ENCODE peak calls at places on chromosomes 16 and 17, in five cellular contexts. One of them, this sample, is unnamed.
A peak's percentile ranks its signal among the peaks of the same experiment; 100 is the strongest.

GRCh38 chr17:19812407-19812806 is 55.3 kb downstream of the ULK2 start:
- DNase-seq in IMR-90: peak; percentile 10
- DNase-seq in nephron progenitor cell: no peak
- DNase-seq in fibroblast of pulmonary artery: peak; percentile 21
- DNase-seq in CD8-positive, alpha-beta T cell: no peak
- DNase-seq in this sample: peak; percentile 29

GRCh38 chr16:72560617-72561016 is 388.7 kb upstream of the PMFBP1 start:
- DNase-seq in IMR-90: no peak
- DNase-seq in nephron progenitor cell: no peak
- DNase-seq in fibroblast of pulmonary artery: peak; percentile 42
- DNase-seq in CD8-positive, alpha-beta T cell: no peak
- DNase-seq in this sample: no peak

GRCh38 chr16:13935408-13935807 is 15.5 kb downstream of the ERCC4 start:
- DNase-seq in IMR-90: no peak
- DNase-seq in nephron progenitor cell: peak; percentile 51
- DNase-seq in fibroblast of pulmonary artery: no peak
- DNase-seq in CD8-positive, alpha-beta T cell: no peak
- DNase-seq in this sample: no peak

GRCh38 chr17:70535986-70536385 is 366.7 kb downstream of the KCNJ2 start:
- DNase-seq in IMR-90: no peak
- DNase-seq in nephron progenitor cell: no peak
- DNase-seq in fibroblast of pulmonary artery: no peak
- DNase-seq in CD8-positive, alpha-beta T cell: no peak
- DNase-seq in this sample: no peak

GRCh38 chr17:77128895-77129567 is 11.7 kb upstream of the SEC14L1 start:
- DNase-seq in IMR-90: no peak
- DNase-seq in nephron progenitor cell: no peak
- DNase-seq in fibroblast of pulmonary artery: peak; percentile 76
- DNase-seq in CD8-positive, alpha-beta T cell: no peak
- DNase-seq in this sample: no peak

GRCh38 chr17:73999246-73999645 is 204.2 kb upstream of the RPL38 start:
- DNase-seq in IMR-90: no peak
- DNase-seq in nephron progenitor cell: no peak
- DNase-seq in fibroblast of pulmonary artery: no peak
- DNase-seq in CD8-positive, alpha-beta T cell: no peak
- DNase-seq in this sample: no peak

GRCh38 chr16:3591991-3592390 is 14.8 kb upstream of the NLRC3 start:
- DNase-seq in IMR-90: no peak
- DNase-seq in nephron progenitor cell: no peak
- DNase-seq in fibroblast of pulmonary artery: no peak
- DNase-seq in CD8-positive, alpha-beta T cell: no peak
- DNase-seq in this sample: no peak

GRCh38 chr16:12084436-12084835 is 107.9 kb downstream of the SNX29 start:
- DNase-seq in IMR-90: no peak
- DNase-seq in nephron progenitor cell: no peak
- DNase-seq in fibroblast of pulmonary artery: no peak
- DNase-seq in CD8-positive, alpha-beta T cell: no peak
- DNase-seq in this sample: no peak

DNA sequence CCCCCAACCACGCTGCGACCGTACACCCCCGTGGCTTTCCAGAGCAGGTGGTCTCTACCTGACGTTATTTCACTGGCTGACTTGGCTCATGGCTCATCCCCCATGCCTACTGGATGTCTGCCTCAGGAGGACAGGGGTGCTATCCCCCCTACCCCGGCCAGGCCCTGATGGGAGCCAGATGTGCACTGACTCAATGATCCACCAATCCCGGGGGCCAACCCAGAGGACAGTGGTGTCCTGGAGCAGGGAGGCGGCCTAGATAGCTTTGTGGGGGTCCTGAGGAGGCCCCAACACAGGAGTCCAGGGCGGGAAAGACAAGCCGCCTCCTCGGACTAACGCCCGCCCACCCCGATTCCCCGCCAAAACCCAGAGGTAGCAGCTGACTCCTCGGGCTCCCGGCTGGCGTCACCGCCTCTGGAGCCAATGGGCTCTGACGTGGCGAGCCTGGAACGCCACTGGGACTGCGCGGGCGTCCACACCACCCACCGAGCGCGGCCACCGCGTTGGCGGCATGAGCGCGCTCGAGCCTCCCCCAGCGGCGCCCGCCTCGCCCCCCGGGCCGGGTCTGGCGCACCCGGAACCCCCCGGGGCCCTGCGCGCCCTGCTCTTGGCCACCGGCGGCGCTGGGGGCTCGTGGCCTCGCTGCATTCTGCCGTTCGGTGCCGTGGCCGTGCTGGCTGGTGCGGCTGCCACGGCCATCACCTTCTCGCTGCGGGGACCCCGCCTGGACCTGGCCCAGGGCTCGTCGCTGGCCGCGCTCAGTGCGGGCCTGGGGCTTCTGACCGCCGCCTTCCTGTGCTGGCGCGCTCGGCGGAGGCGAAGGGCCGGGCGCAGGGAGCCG is 3.6 kb upstream of the NTN3 start:
- DNase-seq in IMR-90: peak; percentile 72
- DNase-seq in nephron progenitor cell: peak; percentile 68
- DNase-seq in fibroblast of pulmonary artery: peak; percentile 60
- DNase-seq in CD8-positive, alpha-beta T cell: no peak
- DNase-seq in this sample: peak; percentile 46
- TF ChIP-seq CTCF in IMR-90: peak; percentile 15
- TF ChIP-seq CTCF in nephron progenitor cell: no peak
- TF ChIP-seq CTCF in fibroblast of pulmonary artery: no peak
- TF ChIP-seq CTCF in CD8-positive, alpha-beta T cell: no peak
- TF ChIP-seq CTCF in this sample: peak; percentile 35

GRCh38 chr17:36529121-36529520 is 5.5 kb downstream of the MYO19 start:
- DNase-seq in IMR-90: peak; percentile 75
- DNase-seq in nephron progenitor cell: no peak
- DNase-seq in fibroblast of pulmonary artery: peak; percentile 36
- DNase-seq in CD8-positive, alpha-beta T cell: no peak
- DNase-seq in this sample: peak; percentile 76

GRCh38 chr17:36534117-36534880 is at the start of gene MYO19:
- DNase-seq in IMR-90: peak; percentile 44
- DNase-seq in nephron progenitor cell: peak; percentile 73
- DNase-seq in fibroblast of pulmonary artery: peak; percentile 47
- DNase-seq in CD8-positive, alpha-beta T cell: peak; percentile 22
- DNase-seq in this sample: peak; percentile 43

GRCh38 chr17:36532435-36532975 is 2.2 kb downstream of the MYO19 start:
- DNase-seq in IMR-90: no peak
- DNase-seq in nephron progenitor cell: no peak
- DNase-seq in fibroblast of pulmonary artery: no peak
- DNase-seq in CD8-positive, alpha-beta T cell: no peak
- DNase-seq in this sample: no peak

GRCh38 chr17:36535669-36536081 is 888 bp downstream of the PIGW start:
- DNase-seq in IMR-90: no peak
- DNase-seq in nephron progenitor cell: no peak
- DNase-seq in fibroblast of pulmonary artery: no peak
- DNase-seq in CD8-positive, alpha-beta T cell: no peak
- DNase-seq in this sample: no peak

GRCh38 chr17:36534881-36535668 is at the start of gene PIGW:
- DNase-seq in IMR-90: peak; percentile 85
- DNase-seq in nephron progenitor cell: peak; percentile 89
- DNase-seq in fibroblast of pulmonary artery: peak; percentile 89
- DNase-seq in CD8-positive, alpha-beta T cell: peak; percentile 78
- DNase-seq in this sample: peak; percentile 81
- TF ChIP-seq CTCF in IMR-90: no peak
- TF ChIP-seq CTCF in nephron progenitor cell: no peak
- TF ChIP-seq CTCF in fibroblast of pulmonary artery: no peak
- TF ChIP-seq CTCF in CD8-positive, alpha-beta T cell: no peak
- TF ChIP-seq CTCF in this sample: peak; percentile 18

DNA sequence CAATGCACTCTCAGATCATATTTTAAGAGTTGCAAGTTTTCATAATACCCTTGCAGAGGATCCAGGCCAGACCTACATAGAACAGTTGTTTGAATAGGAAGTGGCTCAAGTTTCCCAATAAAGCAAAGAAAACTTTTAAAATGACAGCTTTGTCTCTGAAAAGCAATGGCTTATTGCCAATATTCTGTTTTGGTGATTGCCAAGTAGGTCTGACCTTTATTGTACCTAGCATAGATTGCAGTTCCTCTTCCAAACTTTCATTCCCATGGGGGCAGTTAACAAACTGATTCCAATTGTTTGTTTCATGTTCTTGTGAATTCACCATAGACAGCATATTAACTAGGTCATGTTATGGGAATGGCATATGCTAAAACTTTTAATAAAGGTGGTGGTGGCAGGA is 664.6 kb upstream of the CA10 start:
- DNase-seq in IMR-90: no peak
- DNase-seq in nephron progenitor cell: no peak
- DNase-seq in fibroblast of pulmonary artery: peak; percentile 4
- DNase-seq in CD8-positive, alpha-beta T cell: no peak
- DNase-seq in this sample: no peak
- TF ChIP-seq CTCF in IMR-90: no peak
- TF ChIP-seq CTCF in nephron progenitor cell: no peak
- TF ChIP-seq CTCF in fibroblast of pulmonary artery: no peak
- TF ChIP-seq CTCF in CD8-positive, alpha-beta T cell: no peak
- TF ChIP-seq CTCF in this sample: no peak

DNA sequence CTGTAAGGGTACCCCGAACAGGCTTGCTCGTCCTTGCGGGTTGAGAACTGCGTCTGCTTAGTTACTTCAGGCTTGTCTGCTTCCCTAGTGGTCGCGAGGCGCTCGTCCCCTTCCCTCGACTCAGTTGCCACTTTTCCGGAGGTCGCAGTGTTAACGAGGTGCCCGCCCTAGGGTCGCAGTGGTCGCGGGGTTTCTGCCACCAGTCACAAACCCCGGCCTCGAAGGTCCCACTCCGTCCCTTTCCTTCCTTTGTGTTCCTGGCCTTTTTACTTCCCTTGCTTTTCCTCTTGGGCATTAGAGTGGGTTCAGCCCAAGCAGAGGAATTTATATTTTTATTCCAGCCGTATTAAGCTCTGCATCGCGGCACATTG is 299 bp downstream of the NUP85 start:
- DNase-seq in IMR-90: no peak
- DNase-seq in nephron progenitor cell: no peak
- DNase-seq in fibroblast of pulmonary artery: no peak
- DNase-seq in CD8-positive, alpha-beta T cell: no peak
- DNase-seq in this sample: no peak
- TF ChIP-seq CTCF in IMR-90: peak; percentile 5
- TF ChIP-seq CTCF in nephron progenitor cell: no peak
- TF ChIP-seq CTCF in fibroblast of pulmonary artery: no peak
- TF ChIP-seq CTCF in CD8-positive, alpha-beta T cell: no peak
- TF ChIP-seq CTCF in this sample: no peak

GRCh38 chr16:17386229-17386628 is 84.5 kb downstream of the XYLT1 start:
- DNase-seq in IMR-90: no peak
- DNase-seq in nephron progenitor cell: no peak
- DNase-seq in fibroblast of pulmonary artery: no peak
- DNase-seq in CD8-positive, alpha-beta T cell: no peak
- DNase-seq in this sample: no peak

GRCh38 chr16:17389392-17389791 is 81.4 kb downstream of the XYLT1 start:
- DNase-seq in IMR-90: peak; percentile 79
- DNase-seq in nephron progenitor cell: no peak
- DNase-seq in fibroblast of pulmonary artery: no peak
- DNase-seq in CD8-positive, alpha-beta T cell: no peak
- DNase-seq in this sample: peak; percentile 87

GRCh38 chr16:17382949-17383348 is 87.8 kb downstream of the XYLT1 start:
- DNase-seq in IMR-90: no peak
- DNase-seq in nephron progenitor cell: no peak
- DNase-seq in fibroblast of pulmonary artery: no peak
- DNase-seq in CD8-positive, alpha-beta T cell: no peak
- DNase-seq in this sample: no peak

GRCh38 chr16:17384473-17384872 is 86.3 kb downstream of the XYLT1 start:
- DNase-seq in IMR-90: no peak
- DNase-seq in nephron progenitor cell: no peak
- DNase-seq in fibroblast of pulmonary artery: no peak
- DNase-seq in CD8-positive, alpha-beta T cell: no peak
- DNase-seq in this sample: no peak

GRCh38 chr16:17387226-17387625 is 83.5 kb downstream of the XYLT1 start:
- DNase-seq in IMR-90: no peak
- DNase-seq in nephron progenitor cell: no peak
- DNase-seq in fibroblast of pulmonary artery: no peak
- DNase-seq in CD8-positive, alpha-beta T cell: no peak
- DNase-seq in this sample: no peak
- TF ChIP-seq CTCF in IMR-90: no peak
- TF ChIP-seq CTCF in nephron progenitor cell: no peak
- TF ChIP-seq CTCF in fibroblast of pulmonary artery: no peak
- TF ChIP-seq CTCF in CD8-positive, alpha-beta T cell: no peak
- TF ChIP-seq CTCF in this sample: no peak

DNA sequence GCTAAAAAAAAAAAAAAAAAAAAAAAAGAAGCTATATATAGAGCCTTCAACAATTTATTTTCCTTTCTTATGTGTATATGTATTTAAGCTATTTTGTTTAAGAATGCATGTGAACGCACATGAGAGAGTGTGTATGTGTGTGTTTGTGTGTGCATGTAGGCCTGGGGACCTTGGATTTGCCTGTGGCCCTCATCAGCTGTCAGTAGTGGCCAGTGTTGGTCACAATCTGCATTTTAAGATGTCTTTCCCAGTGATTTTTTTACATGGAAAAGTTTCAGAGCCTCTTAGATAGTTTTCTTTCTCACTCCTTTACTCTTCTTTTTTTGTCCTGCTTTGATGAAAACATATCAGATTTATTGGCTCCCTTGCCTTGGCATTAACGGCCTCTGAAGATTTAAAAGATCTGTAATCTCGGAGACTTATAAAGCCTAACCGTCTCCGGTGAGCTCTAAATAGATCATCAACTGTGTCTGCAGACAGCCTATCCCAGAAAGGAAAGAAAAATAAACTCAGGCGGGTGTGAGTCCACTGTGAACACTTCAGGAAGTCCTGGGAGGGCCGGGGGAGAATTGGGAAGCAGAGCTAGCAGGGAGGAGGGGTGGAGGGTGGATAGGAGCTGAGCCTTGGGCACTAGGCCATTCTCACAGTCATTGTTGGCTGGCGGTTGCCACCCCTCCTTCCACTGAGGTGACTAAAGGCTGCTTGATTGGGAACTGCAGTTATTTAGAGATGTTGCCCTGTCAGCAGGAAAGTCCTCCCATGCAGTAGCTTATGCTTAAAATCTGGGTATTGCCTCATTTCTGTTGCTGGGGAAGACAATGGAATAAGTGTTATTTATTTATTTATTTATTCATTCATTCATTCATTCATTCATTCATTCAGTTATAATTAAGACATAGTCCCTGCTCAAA is 86.8 kb downstream of the WWP2 start:
- DNase-seq in IMR-90: peak; percentile 96
- DNase-seq in nephron progenitor cell: peak; percentile 31
- DNase-seq in fibroblast of pulmonary artery: peak; percentile 92
- DNase-seq in CD8-positive, alpha-beta T cell: no peak
- DNase-seq in this sample: peak; percentile 86
- TF ChIP-seq CTCF in IMR-90: peak; percentile 23
- TF ChIP-seq CTCF in nephron progenitor cell: no peak
- TF ChIP-seq CTCF in fibroblast of pulmonary artery: peak; percentile 14
- TF ChIP-seq CTCF in CD8-positive, alpha-beta T cell: no peak
- TF ChIP-seq CTCF in this sample: peak; percentile 14

DNA sequence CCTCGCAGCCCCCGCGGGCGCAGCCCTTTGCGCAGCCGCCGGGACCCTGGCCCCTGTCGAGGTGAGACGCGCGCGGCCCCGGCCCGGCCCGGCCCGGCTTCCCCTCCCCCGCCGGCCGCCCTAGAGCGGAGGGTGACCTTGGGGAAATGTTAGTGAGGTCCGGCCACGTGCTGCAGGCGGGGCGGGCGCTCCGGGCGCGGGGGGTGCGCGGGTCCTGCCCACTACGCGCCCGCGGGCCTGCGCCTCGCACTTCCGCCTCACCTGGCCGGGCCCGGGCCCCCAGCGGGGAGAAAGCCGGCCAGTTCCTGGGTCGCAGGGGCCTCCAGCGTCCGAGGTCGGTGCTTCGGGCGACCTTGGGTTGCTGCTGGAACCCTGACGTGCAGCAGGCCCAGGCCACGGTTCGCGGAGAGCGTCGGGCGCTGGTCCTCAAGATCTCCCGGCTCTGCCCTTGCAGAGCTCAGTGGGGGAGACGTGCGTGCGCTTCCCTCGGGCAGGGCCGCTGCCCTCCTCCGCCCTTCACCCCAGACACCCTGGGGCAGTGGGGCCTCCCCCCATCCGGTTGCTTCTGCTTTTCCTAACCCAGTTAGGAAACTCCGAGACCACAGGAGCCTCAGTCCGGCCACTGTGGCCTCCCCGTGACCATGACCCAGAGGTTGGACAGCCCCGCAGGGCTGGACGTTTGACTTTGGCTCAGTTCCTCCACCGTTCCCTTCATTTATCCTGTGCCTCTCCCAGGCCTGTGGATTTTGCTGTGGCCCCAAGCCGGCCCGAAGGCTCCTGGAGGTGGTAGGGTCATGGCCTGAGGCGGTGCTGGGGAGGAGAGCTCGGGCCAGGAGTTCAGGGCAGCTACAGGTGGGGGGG is 791 bp downstream of the MCRIP2 start:
- DNase-seq in IMR-90: no peak
- DNase-seq in nephron progenitor cell: peak; percentile 61
- DNase-seq in fibroblast of pulmonary artery: no peak
- DNase-seq in CD8-positive, alpha-beta T cell: no peak
- DNase-seq in this sample: no peak
- TF ChIP-seq CTCF in IMR-90: no peak
- TF ChIP-seq CTCF in nephron progenitor cell: no peak
- TF ChIP-seq CTCF in fibroblast of pulmonary artery: no peak
- TF ChIP-seq CTCF in CD8-positive, alpha-beta T cell: no peak
- TF ChIP-seq CTCF in this sample: no peak

This sample was measured in HFFc6.